ENCODE peak calls at places on chromosomes 6 and 20, in six cellular contexts. D is GM12878, Y is HCT116, L is WTC11, T is H1, W is HepG2. N is an unnamed sample.

GRCh38 chr6:158876886-158877285 is 57.7 kb upstream of the EZR start:
- DNase-seq in D (no peak), W (no peak), Y (no peak), T (no peak), L (no peak), N (no peak)

GRCh38 chr20:43666376-43667328 is at the start of gene MYBL2:
- DNase-seq in W (peak), D (no peak), L (peak), Y (peak), T (peak), N (peak)

GRCh38 chr20:51624157-51624731 is 81.7 kb upstream of the NFATC2 start:
- DNase-seq in D (no peak), W (peak), L (peak), Y (peak), T (peak), N (peak)

GRCh38 chr6:148700713-148701392 is 46.0 kb upstream of the UST start:
- DNase-seq in W (no peak), Y (no peak), D (no peak), L (no peak), T (no peak), N (no peak)

GRCh38 chr6:4509506-4509905 is 266.7 kb upstream of the CDYL start:
- DNase-seq in L (no peak), W (no peak), Y (no peak), T (no peak), D (no peak), N (no peak)

GRCh38 chr20:36104856-36105255 is 49.7 kb upstream of the EPB41L1 start:
- DNase-seq in L (no peak), T (no peak), Y (no peak), D (no peak), W (no peak), N (no peak)

GRCh38 chr6:154757352-154758095 is 24.3 kb downstream of the SCAF8 start:
- DNase-seq in T (no peak), L (no peak), Y (no peak), D (no peak), W (no peak), N (no peak)

GRCh38 chr6:35148167-35148741 is 7.1 kb upstream of the TCP11 start:
- DNase-seq in Y (no peak), D (peak), T (peak), L (peak), W (no peak), N (no peak)

GRCh38 chr6:48826884-48827701 is 636.0 kb downstream of the MMUT start:
- DNase-seq in D (no peak), Y (peak), L (no peak), W (no peak), T (no peak), N (no peak)

GRCh38 chr6:159082039-159082815 is 37.4 kb upstream of the TAGAP start:
- DNase-seq in T (no peak), W (no peak), Y (no peak), D (no peak), L (no peak), N (no peak)

GRCh38 chr6:56692586-56693245 is 50.0 kb upstream of the DST start:
- DNase-seq in D (no peak), W (peak), L (no peak), Y (no peak), T (no peak), N (no peak)

GRCh38 chr20:43508604-43509040 is 1.1 kb downstream of the L3MBTL1 start:
- DNase-seq in L (peak), W (no peak), D (no peak), Y (no peak), T (no peak), N (peak)

GRCh38 chr20:38198238-38198861 is 33.3 kb upstream of the TGM2 start:
- DNase-seq in Y (no peak), D (no peak), L (no peak), W (no peak), T (no peak), N (no peak)

GRCh38 chr20:5945963-5946362 is 4.4 kb downstream of the TRMT6 start:
- DNase-seq in Y (no peak), T (no peak), L (no peak), W (no peak), D (no peak), N (no peak)

GRCh38 chr6:129490551-129491245 is 219.3 kb downstream of the ARHGAP18 start:
- DNase-seq in T (no peak), D (peak), W (peak), Y (peak), L (no peak), N (peak)

GRCh38 chr6:74733830-74734591 is 471.8 kb downstream of the COL12A1 start:
- DNase-seq in L (no peak), T (no peak), W (no peak), D (no peak), Y (no peak), N (no peak)

GRCh38 chr6:53847796-53848314 is 53.0 kb downstream of the LRRC1 start:
- DNase-seq in L (no peak), Y (no peak), W (peak), T (no peak), D (no peak), N (no peak)

GRCh38 chr6:34544776-34545471 is 11.2 kb downstream of the SPDEF start:
- DNase-seq in W (no peak), L (no peak), D (no peak), T (no peak), Y (no peak), N (peak)

GRCh38 chr6:93972791-93973190 is 553.4 kb upstream of the EPHA7 start:
- DNase-seq in L (no peak), Y (no peak), T (no peak), D (no peak), W (no peak), N (no peak)

GRCh38 chr20:41001497-41001896 is 27.1 kb upstream of the TOP1 start:
- DNase-seq in D (no peak), Y (no peak), T (no peak), L (no peak), W (no peak), N (no peak)

GRCh38 chr20:4663044-4663443 is 58.7 kb upstream of the PRND start:
- DNase-seq in L (no peak), W (no peak), Y (no peak), T (no peak), D (no peak), N (no peak)

GRCh38 chr20:50295345-50295744 is 104.7 kb downstream of the CEBPB start:
- DNase-seq in T (no peak), Y (no peak), L (no peak), W (no peak), D (no peak), N (no peak)

GRCh38 chr6:44177691-44178423 is 19.2 kb downstream of the CAPN11 start:
- DNase-seq in L (no peak), D (no peak), Y (no peak), W (no peak), T (no peak), N (no peak)

GRCh38 chr20:25247100-25247665 is 702 bp upstream of the PYGB start:
- DNase-seq in W (peak), Y (peak), D (no peak), T (no peak), L (peak), N (peak)

GRCh38 chr6:9789201-9789600 is 625.7 kb downstream of the TFAP2A start:
- DNase-seq in T (no peak), Y (no peak), L (peak), W (no peak), D (no peak), N (no peak)

GRCh38 chr6:103675807-103676406 is 1183.8 kb downstream of the HACE1 start:
- DNase-seq in T (no peak), Y (no peak), L (no peak), D (no peak), W (no peak), N (no peak)

GRCh38 chr6:167683028-167683862 is 143.5 kb upstream of the AFDN start:
- DNase-seq in W (peak), Y (peak), T (no peak), D (no peak), L (no peak), N (no peak)

GRCh38 chr6:43032326-43032725 is 10.9 kb downstream of the RRP36 start:
- DNase-seq in D (no peak), Y (no peak), W (no peak), L (no peak), T (no peak), N (no peak)

GRCh38 chr6:154478691-154479090 is 31.8 kb downstream of the CNKSR3 start:
- DNase-seq in Y (no peak), D (no peak), L (no peak), T (no peak), W (no peak), N (no peak)

GRCh38 chr6:30885999-30886896 is 1.9 kb downstream of the DDR1 start:
- DNase-seq in Y (peak), D (no peak), L (peak), T (peak), W (peak), N (peak)

GRCh38 chr6:2630362-2630761 is 120.4 kb downstream of the MYLK4 start:
- DNase-seq in Y (peak), L (no peak), T (no peak), W (peak), D (no peak), N (no peak)

GRCh38 chr20:31722388-31723281 is at the start of gene BCL2L1:
- DNase-seq in T (no peak), L (peak), D (no peak), W (peak), Y (peak), N (peak)
- TF ChIP-seq ATF3 in T (peak), L (no peak), D (no peak), W (peak), Y (no peak), N (no peak)

DNA sequence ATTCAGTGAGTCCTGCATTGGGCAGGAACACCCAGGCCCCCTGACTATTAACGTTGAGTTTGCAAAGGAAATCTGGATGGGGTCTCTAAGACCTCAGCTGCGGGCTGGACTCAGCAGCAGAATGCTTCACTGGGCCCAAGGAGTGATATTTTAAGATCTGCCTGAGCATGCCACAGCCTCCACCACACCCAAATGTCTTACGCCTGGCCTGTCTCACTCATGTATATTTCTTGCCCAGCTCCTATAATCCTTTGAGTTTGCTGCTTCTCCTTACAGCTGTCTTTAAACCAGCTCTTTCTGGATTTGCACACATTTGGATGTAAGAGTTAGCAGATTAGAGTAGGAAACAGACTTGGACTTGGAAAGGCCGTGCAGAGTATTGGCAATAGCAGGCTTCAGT is 16.3 kb downstream of the CASS4 start:
- DNase-seq in Y (no peak), W (no peak), T (no peak), L (no peak), D (no peak), N (no peak)
- TF ChIP-seq ATF3 in Y (no peak), W (no peak), T (no peak), L (no peak), D (no peak), N (no peak)

GRCh38 chr6:120431841-120432240 is 902.4 kb downstream of the TBC1D32 start:
- DNase-seq in D (no peak), Y (no peak), T (no peak), W (no peak), L (no peak), N (no peak)
- TF ChIP-seq ATF3 in D (no peak), Y (no peak), T (no peak), W (no peak), L (no peak), N (no peak)

DNA sequence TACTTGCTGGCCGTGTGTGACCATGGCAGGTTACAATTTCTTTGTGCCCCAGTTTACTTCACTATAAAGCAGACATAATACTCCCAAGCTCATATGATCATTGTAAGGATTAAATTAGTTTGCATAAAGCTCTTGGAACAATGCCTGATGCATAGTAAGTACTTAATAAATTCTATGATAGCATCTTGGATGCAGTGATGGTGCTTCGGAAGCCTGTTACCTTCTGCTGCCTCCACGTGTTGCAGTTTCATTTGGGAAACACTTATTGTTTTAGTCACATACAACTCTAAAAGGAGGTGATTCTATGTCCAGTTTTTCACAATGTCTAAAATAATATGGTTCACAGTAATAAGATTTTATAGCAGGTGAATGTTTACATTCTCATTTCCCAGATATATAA is 343.9 kb downstream of the NRN1 start:
- DNase-seq in D (no peak), T (no peak), L (no peak), Y (no peak), W (no peak), N (no peak)
- TF ChIP-seq ATF3 in D (no peak), T (no peak), L (no peak), Y (no peak), W (no peak), N (no peak)

DNA sequence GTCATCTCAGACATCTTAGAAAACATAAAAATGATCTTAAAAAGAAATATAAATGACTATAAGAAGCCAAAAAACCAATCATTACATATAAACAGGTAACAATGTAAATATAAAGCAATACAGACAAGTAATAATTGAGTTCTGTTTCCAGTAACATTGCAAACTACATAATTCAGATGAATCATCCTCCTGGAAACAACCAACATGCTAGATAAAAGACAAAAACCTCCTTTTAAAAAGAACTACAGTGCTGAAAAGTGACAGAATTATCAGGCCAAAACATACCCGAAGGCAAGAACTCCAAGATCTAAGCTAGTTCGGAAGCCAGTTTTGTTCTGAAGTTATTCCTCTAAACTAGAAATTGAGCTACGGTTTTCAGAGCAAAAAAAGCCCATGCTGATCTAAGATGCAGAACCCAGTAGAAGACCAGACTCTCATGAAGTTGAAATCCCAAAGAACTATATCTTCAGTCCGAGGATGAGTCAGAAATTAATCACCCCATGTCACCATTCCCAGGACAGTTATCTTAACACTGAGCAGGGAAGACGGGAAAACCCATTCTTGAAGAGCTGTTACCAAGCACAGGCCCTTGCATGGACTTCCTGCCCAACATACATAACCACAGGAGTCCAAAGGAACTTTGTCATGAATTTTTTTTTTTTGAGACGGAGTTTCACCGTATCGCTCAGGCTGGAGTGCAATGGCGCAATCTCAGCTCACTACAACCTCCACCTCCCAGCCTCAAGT is 9.8 kb downstream of the PGM3 start:
- DNase-seq in Y (no peak), T (no peak), L (no peak), D (no peak), W (no peak), N (no peak)
- TF ChIP-seq ATF3 in Y (no peak), T (no peak), L (no peak), D (no peak), W (no peak), N (no peak)